ENCODE peak calls at places on chromosome 7, in nine cellular contexts. F, A, I, O, J, L, Q, Y and M are unnamed samples.

GRCh38 chr7:140732436-140732835 is 35.9 kb downstream of the NDUFB2 start:
- DNase-seq in F (no peak), A (no peak), I (no peak), O (peak), J (no peak), L (no peak), Q (no peak), Y (no peak), M (no peak)

GRCh38 chr7:105345003-105345402 is 43.7 kb downstream of the SRPK2 start:
- DNase-seq in F (no peak), A (no peak), I (no peak), O (no peak), J (no peak), L (no peak), Q (no peak), Y (no peak), M (no peak)

GRCh38 chr7:2870471-2870941 is 26.4 kb upstream of the GNA12 start:
- DNase-seq in F (peak), A (peak), I (peak), O (no peak), J (no peak), L (no peak), Q (no peak), Y (peak), M (peak)

GRCh38 chr7:17022915-17023314 is 141.1 kb upstream of the AGR3 start:
- DNase-seq in F (no peak), A (no peak), I (no peak), O (no peak), J (no peak), L (no peak), Q (no peak), Y (no peak), M (no peak)

GRCh38 chr7:2872296-2872874 is 28.3 kb upstream of the GNA12 start:
- DNase-seq in F (no peak), A (no peak), I (peak), O (no peak), J (no peak), L (no peak), Q (no peak), Y (no peak), M (no peak)

GRCh38 chr7:75869776-75870379 is 9.0 kb upstream of the RHBDD2 start:
- DNase-seq in F (peak), A (no peak), I (no peak), O (no peak), J (no peak), L (no peak), Q (no peak), Y (no peak), M (no peak)

GRCh38 chr7:5396999-5397656 is 26.5 kb downstream of the TNRC18 start:
- DNase-seq in F (peak), A (peak), I (peak), O (no peak), J (peak), L (peak), Q (peak), Y (peak), M (peak)

GRCh38 chr7:151341357-151342101 is at the start of gene NUB1:
- DNase-seq in F (peak), A (peak), I (peak), O (peak), J (peak), L (peak), Q (peak), Y (peak), M (peak)

GRCh38 chr7:132655071-132655761 is 78.9 kb upstream of the PLXNA4 start:
- DNase-seq in F (peak), A (peak), I (peak), O (no peak), J (peak), L (peak), Q (no peak), Y (peak), M (no peak)

GRCh38 chr7:105990726-105991465 is 27.8 kb downstream of the CDHR3 start:
- DNase-seq in F (no peak), A (no peak), I (no peak), O (no peak), J (no peak), L (no peak), Q (no peak), Y (peak), M (no peak)

GRCh38 chr7:9013940-9014339 is 580.5 kb downstream of the NXPH1 start:
- DNase-seq in F (no peak), A (no peak), I (no peak), O (no peak), J (no peak), L (no peak), Q (no peak), Y (no peak), M (no peak)

GRCh38 chr7:66142996-66143395 is 28.3 kb downstream of the CRCP start:
- DNase-seq in F (no peak), A (no peak), I (no peak), O (no peak), J (no peak), L (no peak), Q (no peak), Y (no peak), M (peak)

GRCh38 chr7:142091957-142092356 is 19.6 kb upstream of the MGAM2 start:
- DNase-seq in F (no peak), A (no peak), I (no peak), O (no peak), J (no peak), L (no peak), Q (no peak), Y (no peak), M (no peak)

GRCh38 chr7:5266148-5267028 is 16.4 kb upstream of the SLC29A4 start:
- DNase-seq in F (no peak), A (no peak), I (no peak), O (peak), J (no peak), L (no peak), Q (no peak), Y (no peak), M (no peak)

GRCh38 chr7:85205754-85206153 is 18.9 kb upstream of the SEMA3D start:
- DNase-seq in F (no peak), A (no peak), I (no peak), O (no peak), J (no peak), L (no peak), Q (no peak), Y (no peak), M (no peak)

GRCh38 chr7:134434701-134435100 is 24.2 kb downstream of the AKR1B1 start:
- DNase-seq in F (no peak), A (no peak), I (no peak), O (no peak), J (no peak), L (no peak), Q (no peak), Y (no peak), M (no peak)

GRCh38 chr7:44261239-44261638 is 60.5 kb downstream of the YKT6 start:
- DNase-seq in F (peak), A (peak), I (no peak), O (no peak), J (no peak), L (no peak), Q (no peak), Y (no peak), M (no peak)

GRCh38 chr7:7237201-7237977 is 55.0 kb downstream of the C1GALT1 start:
- DNase-seq in F (no peak), A (no peak), I (no peak), O (no peak), J (no peak), L (no peak), Q (no peak), Y (no peak), M (no peak)

GRCh38 chr7:5636446-5636835 is 145.0 kb downstream of the RNF216 start:
- DNase-seq in F (no peak), A (no peak), I (no peak), O (no peak), J (peak), L (no peak), Q (no peak), Y (no peak), M (no peak)

GRCh38 chr7:101815826-101816488 is 1.5 kb upstream of the CUX1 start:
- DNase-seq in F (peak), A (peak), I (peak), O (peak), J (peak), L (peak), Q (no peak), Y (peak), M (peak)